ENCODE peak calls at places on chromosomes 3 and 15, in eight cellular contexts. W is ovary, K is kidney, X is A172, T is endodermal cell, S is NT2/D1, U is T47D, M is foreskin fibroblast. I is an unnamed sample.

GRCh38 chr15:69751575-69751974 is 299.0 kb downstream of the RPLP1 start:
- DNase-seq in X (no peak), S (no peak), M (no peak), W (no peak), T (no peak), K (no peak), U (no peak), I (no peak)

GRCh38 chr15:29686445-29687203 is 135.6 kb downstream of the TJP1 start:
- DNase-seq in X (no peak), S (no peak), T (no peak), M (no peak), U (no peak), W (no peak), K (no peak), I (no peak)

GRCh38 chr3:25448750-25449684 is 21.0 kb downstream of the RARB start:
- DNase-seq in U (peak), M (peak), S (peak), W (peak), T (peak), X (peak), K (peak), I (no peak)

GRCh38 chr15:48929611-48930170 is 34.0 kb downstream of the SHC4 start:
- DNase-seq in W (no peak), U (peak), X (no peak), S (no peak), M (no peak), K (no peak), T (no peak), I (no peak)

GRCh38 chr3:99866167-99866810 is 48.6 kb downstream of the CMSS1 start:
- DNase-seq in M (peak), U (no peak), T (no peak), K (no peak), S (no peak), W (no peak), X (peak), I (no peak)

GRCh38 chr3:145357453-145357852 is 803.5 kb downstream of the PLOD2 start:
- DNase-seq in T (no peak), S (no peak), X (no peak), W (no peak), K (no peak), M (no peak), U (no peak), I (no peak)

GRCh38 chr3:196193738-196194541 is 17.3 kb downstream of the ZDHHC19 start:
- DNase-seq in K (peak), T (no peak), M (no peak), X (no peak), S (no peak), U (no peak), W (peak), I (no peak)

GRCh38 chr3:158368271-158368670 is 202.7 kb upstream of the MLF1 start:
- DNase-seq in S (no peak), U (peak), T (no peak), W (no peak), X (no peak), M (no peak), K (no peak), I (no peak)

GRCh38 chr3:50807266-50807665 is 132.5 kb downstream of the DOCK3 start:
- DNase-seq in T (no peak), K (no peak), M (no peak), S (no peak), W (no peak), U (peak), X (peak), I (no peak)

GRCh38 chr3:101020616-101021015 is 27.4 kb upstream of the ABI3BP start:
- DNase-seq in S (no peak), W (no peak), T (no peak), X (peak), M (no peak), U (no peak), K (no peak), I (no peak)

GRCh38 chr15:64842986-64843561 is 1.4 kb downstream of the PLEKHO2 start:
- DNase-seq in K (no peak), T (peak), M (no peak), S (no peak), W (no peak), X (peak), U (no peak), I (no peak)

GRCh38 chr15:53473886-53474285 is 285.6 kb downstream of the WDR72 start:
- DNase-seq in U (no peak), K (no peak), S (no peak), M (no peak), T (no peak), X (no peak), W (no peak), I (no peak)

GRCh38 chr15:28260722-28261121 is 61.3 kb downstream of the HERC2 start:
- DNase-seq in S (no peak), K (no peak), X (no peak), M (no peak), U (no peak), T (peak), W (no peak), I (no peak)

GRCh38 chr3:8629151-8630021 is 15.2 kb downstream of the SSUH2 start:
- DNase-seq in X (peak), K (peak), M (peak), U (peak), S (no peak), W (no peak), T (no peak), I (peak)

GRCh38 chr3:58025824-58026579 is 17.8 kb downstream of the FLNB start:
- DNase-seq in U (peak), W (no peak), M (no peak), X (no peak), K (peak), S (no peak), T (no peak), I (no peak)

GRCh38 chr15:78714890-78715289 is 73.9 kb upstream of the CHRNB4 start:
- DNase-seq in T (no peak), U (peak), M (no peak), W (no peak), K (no peak), X (peak), S (no peak), I (no peak)

GRCh38 chr15:25175789-25176615 is 221.2 kb downstream of the SNRPN start:
- DNase-seq in S (no peak), K (peak), W (peak), U (no peak), T (peak), X (no peak), M (no peak), I (peak)

GRCh38 chr15:64096486-64097431 is 977 bp downstream of the SNX1 start:
- DNase-seq in X (peak), S (no peak), T (peak), U (peak), W (no peak), M (no peak), K (no peak), I (no peak)

GRCh38 chr15:27844018-27844666 is 255.0 kb downstream of the OCA2 start:
- DNase-seq in U (no peak), X (peak), M (peak), K (no peak), S (no peak), T (no peak), W (no peak), I (no peak)

GRCh38 chr15:64523240-64523639 is 62.9 kb downstream of the ZNF609 start:
- DNase-seq in U (no peak), M (no peak), K (no peak), T (no peak), X (no peak), W (no peak), S (no peak), I (no peak)

GRCh38 chr15:41585140-41586047 is 26.4 kb downstream of the TYRO3 start:
- DNase-seq in S (no peak), X (no peak), U (peak), M (peak), T (peak), K (no peak), W (peak), I (no peak)

GRCh38 chr15:66877558-66878285 is 175.7 kb downstream of the SMAD6 start:
- DNase-seq in K (no peak), X (no peak), W (no peak), M (no peak), T (peak), S (no peak), U (no peak), I (no peak)

GRCh38 chr3:126300001-126300760 is 57.0 kb downstream of the KLF15 start:
- DNase-seq in U (no peak), K (no peak), M (no peak), S (no peak), W (no peak), T (no peak), X (no peak), I (no peak)

GRCh38 chr3:52534281-52535183 is 875 bp upstream of the NT5DC2 start:
- DNase-seq in K (peak), X (no peak), T (peak), W (peak), S (no peak), M (peak), U (peak), I (peak)

GRCh38 chr15:70049701-70050445 is 47.8 kb downstream of the TLE3 start:
- DNase-seq in U (no peak), T (no peak), X (no peak), S (no peak), W (peak), K (no peak), M (no peak), I (no peak)

GRCh38 chr15:70095387-70096214 is 2.1 kb downstream of the TLE3 start:
- DNase-seq in W (peak), K (peak), S (no peak), T (peak), M (no peak), U (peak), X (no peak), I (peak)

GRCh38 chr15:97993310-97993738 is 32.8 kb downstream of the ARRDC4 start:
- DNase-seq in U (no peak), W (no peak), M (no peak), T (no peak), K (no peak), S (no peak), X (peak), I (no peak)

GRCh38 chr15:69789648-69790393 is 307.9 kb downstream of the TLE3 start:
- DNase-seq in M (no peak), U (no peak), X (no peak), W (no peak), K (no peak), S (no peak), T (peak), I (no peak)

GRCh38 chr15:35479423-35479822 is 66.5 kb downstream of the DPH6 start:
- DNase-seq in K (no peak), S (no peak), M (no peak), W (no peak), U (no peak), X (no peak), T (peak), I (no peak)

GRCh38 chr15:39192979-39193559 is 387.8 kb upstream of the THBS1 start:
- DNase-seq in W (no peak), M (no peak), X (no peak), S (no peak), K (no peak), U (no peak), T (no peak), I (no peak)

GRCh38 chr3:122132949-122133540 is 50.4 kb upstream of the CASR start:
- DNase-seq in X (no peak), M (no peak), S (no peak), W (no peak), U (no peak), K (peak), T (no peak), I (no peak)

GRCh38 chr3:178206554-178206953 is 329.7 kb upstream of the KCNMB2 start:
- DNase-seq in K (no peak), U (no peak), S (no peak), W (no peak), X (no peak), T (no peak), M (no peak), I (no peak)

GRCh38 chr3:10417849-10418248 is 87.5 kb downstream of the ATP2B2 start:
- DNase-seq in S (no peak), U (peak), M (no peak), K (no peak), T (no peak), X (peak), W (no peak), I (no peak)

GRCh38 chr3:125145751-125146475 is 66.6 kb downstream of the SLC12A8 start:
- DNase-seq in S (no peak), M (no peak), U (no peak), K (no peak), X (no peak), W (no peak), T (no peak), I (no peak)

GRCh38 chr15:101407439-101407838 is 82.1 kb downstream of the PCSK6 start:
- DNase-seq in T (no peak), M (no peak), K (no peak), X (no peak), U (no peak), S (no peak), W (no peak), I (no peak)

GRCh38 chr15:48330855-48331795 is at the start of gene DUT:
- DNase-seq in M (peak), K (peak), W (peak), U (peak), S (no peak), T (peak), X (peak), I (peak)

GRCh38 chr15:49832421-49832980 is 211.7 kb downstream of the DTWD1 start:
- DNase-seq in K (peak), S (no peak), X (peak), T (peak), W (no peak), U (peak), M (no peak), I (no peak)

I was measured in chondrocyte.